ENCODE peak calls at places on chromosomes 5 and 9, in eight cellular contexts. E is right atrium auricular region; U is endothelial cell of umbilical vein; P is CD4-positive, CD25-positive, alpha-beta regulatory T cell; V is HCT116; W is heart right ventricle; R is cardiac muscle cell; Y is kidney. F is an unnamed sample. For H3K9me3, the result is how much of the 10 kb centered on the place peaks cover.

GRCh38 chr9:70881321-70881720 is 240.1 kb downstream of the TRPM3 start:
- DNase-seq in V (no peak), E (no peak), W (no peak), U (no peak), R (no peak), P (no peak), Y (no peak), F (no peak)

GRCh38 chr9:133578524-133579230 is 30.5 kb downstream of the FAM163B start:
- DNase-seq in R (no peak), U (no peak), V (no peak), W (no peak), P (no peak), Y (no peak), E (no peak), F (no peak)

GRCh38 chr9:103242025-103242424 is 246.9 kb downstream of the CYLC2 start:
- DNase-seq in V (no peak), P (no peak), R (no peak), W (no peak), U (no peak), E (no peak), Y (no peak), F (no peak)

GRCh38 chr9:109793921-109794320 is 13.9 kb downstream of the PALM2AKAP2 start:
- DNase-seq in E (no peak), P (no peak), R (no peak), Y (no peak), W (no peak), V (no peak), U (no peak), F (no peak)

GRCh38 chr5:54234304-54234938 is 76.0 kb downstream of the ARL15 start:
- DNase-seq in Y (no peak), E (no peak), P (no peak), U (peak), W (no peak), V (no peak), R (peak), F (peak)

GRCh38 chr5:14534773-14535172 is 46.8 kb upstream of the OTULINL start:
- DNase-seq in E (peak), V (no peak), P (no peak), R (no peak), Y (no peak), U (no peak), W (no peak), F (peak)

GRCh38 chr5:52560366-52560765 is 227.3 kb upstream of the ITGA1 start:
- DNase-seq in R (peak), W (no peak), U (peak), E (no peak), P (no peak), V (peak), Y (no peak), F (no peak)

GRCh38 chr9:77063645-77064285 is 44.3 kb downstream of the FOXB2 start:
- DNase-seq in W (no peak), P (no peak), Y (no peak), V (peak), E (no peak), U (no peak), R (no peak), F (peak)

GRCh38 chr5:159712672-159713071 is 203.6 kb upstream of the ADRA1B start:
- DNase-seq in W (no peak), E (no peak), Y (no peak), R (no peak), U (no peak), P (no peak), V (no peak), F (peak)

GRCh38 chr5:171755354-171755821 is 30.2 kb upstream of the SMIM23 start:
- DNase-seq in R (no peak), U (no peak), P (no peak), E (peak), W (no peak), Y (no peak), V (no peak), F (no peak)

DNA sequence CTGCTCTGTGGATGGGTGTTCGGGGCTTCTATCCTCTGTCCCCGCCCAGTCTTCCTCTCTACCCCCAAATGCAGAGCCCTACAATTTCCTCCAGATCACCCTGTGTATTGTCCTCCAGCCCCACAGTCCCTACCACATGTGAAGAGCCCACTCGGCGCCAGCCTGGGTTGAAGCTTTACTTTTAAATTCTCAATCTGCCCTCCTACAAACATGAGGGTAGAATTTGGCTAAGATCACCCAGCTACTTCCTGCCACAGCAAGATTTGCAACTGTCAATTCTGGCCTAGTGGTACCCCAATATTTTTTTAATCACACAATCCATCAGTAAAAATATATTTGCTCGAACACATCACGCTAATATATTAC is 3.9 kb downstream of the AKNA start:
- DNase-seq in R (no peak), U (no peak), P (no peak), Y (no peak), V (no peak), W (no peak), E (no peak), F (no peak)
- H3K4me3 ChIP-seq in R (no peak), U (no peak), P (peak), Y (no peak), V (no peak), W (no peak), E (no peak), F (no peak)

GRCh38 chr5:1037123-1037670 is 28.6 kb downstream of the NKD2 start:
- DNase-seq in U (no peak), V (no peak), R (no peak), E (no peak), Y (no peak), W (no peak), P (no peak), F (no peak)

GRCh38 chr5:1037671-1038416 is 29.2 kb downstream of the NKD2 start:
- DNase-seq in P (no peak), W (no peak), V (no peak), Y (peak), E (no peak), R (no peak), U (no peak), F (no peak)

GRCh38 chr5:1035421-1036405 is 27.1 kb downstream of the NKD2 start:
- DNase-seq in R (no peak), P (no peak), Y (peak), U (no peak), W (no peak), V (no peak), E (no peak), F (no peak)

GRCh38 chr5:1034986-1035385 is 26.4 kb downstream of the NKD2 start:
- DNase-seq in R (no peak), V (no peak), U (no peak), E (no peak), W (no peak), P (no peak), Y (no peak), F (no peak)

DNA sequence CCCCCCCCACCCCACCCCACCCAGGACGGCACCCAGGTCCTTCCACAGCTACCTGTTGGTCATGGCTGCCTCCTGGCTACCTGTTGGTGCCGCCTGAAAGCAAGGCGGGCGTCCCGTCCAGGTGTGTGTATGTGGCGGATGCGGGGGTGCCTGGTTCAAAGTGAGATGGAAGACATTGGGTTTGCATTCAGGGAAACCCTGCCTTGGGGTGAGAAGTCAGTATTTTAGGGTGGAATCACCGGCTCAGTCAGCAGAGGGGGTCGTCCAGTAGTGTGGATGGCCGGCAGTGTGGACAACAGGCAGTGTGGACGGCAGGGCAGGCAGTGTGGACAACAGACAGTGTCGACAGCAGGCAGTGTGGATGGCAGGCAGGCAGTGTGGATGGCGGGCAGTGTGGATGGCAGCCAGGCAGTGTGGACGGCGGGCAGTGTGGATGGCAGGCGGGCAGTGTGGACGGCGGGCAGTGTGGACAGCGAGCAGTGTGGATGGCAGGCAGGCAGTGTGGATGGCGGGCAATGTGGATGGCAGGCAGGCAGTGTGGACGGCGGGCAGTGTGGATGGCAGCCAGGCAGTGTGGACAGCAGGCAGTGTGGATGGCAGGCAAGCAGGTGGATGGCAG is 28.0 kb downstream of the NKD2 start:
- DNase-seq in E (no peak), W (no peak), P (no peak), R (no peak), V (no peak), U (no peak), Y (peak), F (no peak)
- H3K9me3 ChIP-seq in E (under half), W (under half), P (under half), R (under half), V (under half), U (under half), Y (under half), F (under half)

DNA sequence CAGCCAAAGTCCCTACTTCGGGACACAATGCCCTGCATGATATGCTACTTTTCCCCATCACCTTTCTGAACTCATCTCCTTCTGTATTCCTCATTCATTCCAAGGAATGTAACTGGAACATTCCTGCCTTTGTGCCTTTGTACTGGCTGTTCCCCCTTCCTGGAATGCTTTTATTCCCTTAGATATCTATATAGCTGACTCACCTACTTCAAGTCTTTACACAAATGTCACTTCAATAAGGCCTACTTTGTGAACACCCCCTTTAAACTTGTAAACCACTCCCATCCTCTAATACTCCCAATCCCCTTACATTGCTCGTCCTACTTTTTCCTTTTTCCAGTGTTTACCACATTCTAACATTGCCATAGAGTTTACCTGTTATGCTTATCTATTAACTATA is 2.4 kb downstream of the NOL6 start:
- DNase-seq in U (no peak), E (no peak), Y (no peak), W (no peak), V (no peak), R (no peak), P (no peak), F (no peak)
- H3K4me3 ChIP-seq in U (no peak), E (no peak), Y (no peak), W (no peak), V (no peak), R (no peak), P (no peak), F (no peak)

GRCh38 chr9:132460240-132460639 is 50.2 kb downstream of the CFAP77 start:
- DNase-seq in P (no peak), R (no peak), V (no peak), U (no peak), E (no peak), W (no peak), Y (no peak), F (no peak)

GRCh38 chr9:132459661-132460060 is 49.6 kb downstream of the CFAP77 start:
- DNase-seq in V (no peak), E (no peak), Y (no peak), R (no peak), P (no peak), U (no peak), W (no peak), F (no peak)

GRCh38 chr9:132458432-132458831 is 48.4 kb downstream of the CFAP77 start:
- DNase-seq in V (no peak), E (no peak), U (no peak), W (no peak), P (no peak), R (no peak), Y (no peak), F (no peak)

GRCh38 chr9:132456241-132456640 is 46.2 kb downstream of the CFAP77 start:
- DNase-seq in V (no peak), W (no peak), E (no peak), P (no peak), R (no peak), Y (no peak), U (no peak), F (no peak)

GRCh38 chr9:132457508-132457907 is 47.5 kb downstream of the CFAP77 start:
- DNase-seq in E (no peak), Y (no peak), V (no peak), W (no peak), R (no peak), U (no peak), P (no peak), F (no peak)
- H3K9me3 ChIP-seq in E (under half), Y (under half), V (under half), W (under half), R (under half), U (under half), P (under half), F (under half)

DNA sequence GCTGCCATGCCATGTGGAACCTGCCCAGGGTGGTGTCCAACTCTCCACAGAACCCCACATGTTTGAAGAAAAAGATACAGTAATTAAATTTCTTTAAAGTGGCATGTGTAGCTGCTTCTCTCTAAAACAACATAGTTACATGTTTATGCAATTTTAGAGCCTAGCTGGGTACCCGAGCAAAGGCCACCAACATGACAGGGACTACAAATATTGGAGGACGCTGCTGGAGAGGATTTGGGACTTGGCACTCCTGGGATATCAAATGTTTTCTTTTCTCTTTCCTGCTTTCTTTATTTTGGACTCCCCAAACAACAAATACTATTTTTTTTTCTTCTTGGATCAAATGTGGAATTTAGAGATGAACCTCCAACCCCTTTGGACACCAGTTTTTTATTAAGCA is 256.8 kb upstream of the PCSK5 start:
- DNase-seq in Y (no peak), P (no peak), E (no peak), V (no peak), W (no peak), R (no peak), U (no peak), F (no peak)
- H3K4me3 ChIP-seq in Y (no peak), P (no peak), E (no peak), V (no peak), W (no peak), R (no peak), U (no peak), F (no peak)

DNA sequence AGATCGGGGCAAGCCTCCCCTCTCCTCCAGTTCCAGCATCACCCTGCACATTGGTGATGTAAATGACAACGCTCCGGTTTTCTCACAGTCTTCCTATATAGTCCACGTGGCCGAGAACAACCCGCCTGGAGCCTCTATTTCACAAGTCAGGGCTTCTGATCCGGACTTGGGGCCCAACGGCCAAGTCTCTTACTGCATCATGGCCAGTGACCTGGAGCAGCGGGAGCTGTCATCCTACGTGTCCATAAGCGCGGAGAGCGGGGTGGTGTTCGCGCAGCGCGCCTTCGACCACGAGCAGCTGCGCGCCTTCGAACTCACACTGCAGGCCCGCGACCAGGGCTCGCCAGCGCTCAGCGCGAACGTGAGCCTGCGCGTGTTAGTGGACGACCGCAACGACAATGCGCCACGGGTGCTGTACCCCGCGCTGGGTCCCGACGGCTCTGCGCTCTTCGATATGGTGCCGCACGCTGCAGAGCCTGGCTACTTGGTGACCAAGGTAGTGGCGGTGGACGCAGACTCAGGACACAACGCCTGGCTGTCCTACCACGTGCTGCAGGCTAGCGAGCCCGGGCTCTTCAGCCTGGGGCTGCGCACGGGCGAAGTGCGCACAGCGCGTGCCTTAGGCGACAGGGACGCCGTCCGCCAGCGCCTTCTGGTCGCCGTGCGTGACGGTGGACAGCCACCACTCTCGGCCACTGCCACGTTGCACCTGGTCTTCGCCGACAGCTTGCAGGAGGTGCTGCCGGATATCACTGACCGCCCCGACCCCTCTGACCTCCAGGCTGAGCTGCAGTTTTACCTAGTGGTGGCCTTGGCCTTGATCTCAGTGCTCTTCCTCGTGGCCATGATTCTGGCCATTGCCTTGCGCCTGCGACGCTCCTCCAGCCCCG is 1.9 kb downstream of the PCDHGB4 start:
- DNase-seq in R (no peak), P (no peak), W (no peak), V (no peak), E (no peak), Y (no peak), U (no peak), F (no peak)
- H3K9me3 ChIP-seq in R (under half), P (half or more), W (under half), V (under half), E (half or more), Y (half or more), U (under half), F (under half)

DNA sequence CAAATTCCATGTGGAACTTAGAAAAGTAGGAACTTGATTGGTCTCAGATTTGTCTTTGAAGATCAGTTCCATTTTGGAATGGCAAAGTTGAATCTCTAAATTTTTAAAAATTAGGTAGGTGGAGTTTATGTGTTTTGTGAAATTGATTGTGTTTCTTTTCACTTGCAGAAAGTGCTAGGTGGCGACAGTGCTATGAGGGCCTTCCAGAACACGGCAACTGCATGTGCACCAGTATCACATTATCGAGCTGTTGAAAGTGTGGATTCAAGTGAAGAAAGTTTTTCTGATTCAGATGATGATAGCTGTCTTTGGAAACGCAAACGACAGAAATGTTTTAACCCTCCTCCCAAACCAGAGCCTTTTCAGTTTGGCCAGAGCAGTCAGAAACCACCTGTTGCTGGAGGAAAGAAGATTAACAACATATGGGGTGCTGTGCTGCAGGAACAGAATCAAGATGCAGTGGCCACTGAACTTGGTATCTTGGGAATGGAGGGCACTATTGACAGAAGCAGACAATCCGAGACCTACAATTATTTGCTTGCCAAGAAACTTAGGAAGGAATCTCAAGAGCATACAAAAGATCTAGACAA is 2.8 kb downstream of the PHAX start:
- DNase-seq in Y (no peak), W (no peak), E (no peak), R (no peak), U (no peak), V (no peak), P (no peak), F (no peak)
- H3K4me3 ChIP-seq in Y (no peak), W (no peak), E (no peak), R (no peak), U (no peak), V (no peak), P (no peak), F (no peak)